ENCODE peak calls at places on chromosomes 11 and 22, in four cellular contexts. I, N, Q and Z are unnamed samples.

GRCh38 chr11:70466154-70466553 is 67.8 kb downstream of the CTTN start:
- DNase-seq in N (no peak), Q (peak; percentile 27), I (no peak), Z (no peak)

GRCh38 chr11:104073950-104074349 is 37.5 kb downstream of the DDI1 start:
- DNase-seq in N (no peak), Q (peak; percentile 40), I (no peak), Z (peak; percentile 19)

GRCh38 chr22:46800102-46800857 is 37.8 kb downstream of the TBC1D22A start:
- DNase-seq in N (no peak), Q (no peak), I (no peak), Z (no peak)

GRCh38 chr11:63443714-63444113 is 47.3 kb downstream of the PLAAT5 start:
- DNase-seq in I (no peak), Q (no peak), N (no peak), Z (no peak)

GRCh38 chr11:67510023-67510345 is 2.0 kb upstream of the CDK2AP2 start:
- DNase-seq in N (no peak), I (no peak), Q (no peak), Z (no peak)

GRCh38 chr11:118596226-118596625 is 11.2 kb upstream of the PHLDB1 start:
- DNase-seq in I (no peak), Q (no peak), N (peak; percentile 25), Z (no peak)

GRCh38 chr11:20274031-20274430 is 89.5 kb upstream of the HTATIP2 start:
- DNase-seq in N (no peak), I (no peak), Q (no peak), Z (no peak)

GRCh38 chr11:103537904-103538502 is 428.8 kb downstream of the DYNC2H1 start:
- DNase-seq in Q (peak; percentile 17), N (peak; percentile 30), I (no peak), Z (no peak)

GRCh38 chr22:23218867-23219251 is 38.5 kb downstream of the BCR start:
- DNase-seq in N (peak; percentile 60), Q (no peak), I (peak; percentile 59), Z (no peak)

GRCh38 chr22:19120829-19121630 is 1.2 kb downstream of the DGCR2 start:
- DNase-seq in N (no peak), Q (peak; percentile 47), I (peak; percentile 63), Z (no peak)

GRCh38 chr11:64253481-64253880 is 2.2 kb downstream of the PLCB3 start:
- DNase-seq in N (no peak), Q (no peak), I (no peak), Z (no peak)

GRCh38 chr11:103878646-103879045 is 157.8 kb upstream of the DDI1 start:
- DNase-seq in N (no peak), Q (no peak), I (no peak), Z (no peak)

GRCh38 chr11:2791521-2792375 is 92.0 kb upstream of the KCNQ1OT1 start:
- DNase-seq in I (no peak), Q (no peak), N (no peak), Z (no peak)

GRCh38 chr22:17570851-17571631 is 7.7 kb downstream of the SLC25A18 start:
- DNase-seq in Q (no peak), N (no peak), I (no peak), Z (no peak)

GRCh38 chr11:129425214-129425613 is 49.6 kb downstream of the BARX2 start:
- DNase-seq in N (no peak), Q (no peak), I (no peak), Z (no peak)

GRCh38 chr22:36541831-36542391 is 12.9 kb upstream of the EIF3D start:
- DNase-seq in Q (peak; percentile 69), I (no peak), N (no peak), Z (no peak)

GRCh38 chr11:130606181-130606580 is 157.7 kb downstream of the ADAMTS15 start:
- DNase-seq in Q (no peak), I (no peak), N (no peak), Z (no peak)
- TF ChIP-seq PBX3 in Q (no peak), I (no peak), N (no peak), Z (no peak)

GRCh38 chr22:29848115-29848514 is 10.0 kb upstream of the ASCC2 start:
- DNase-seq in Q (no peak), I (no peak), N (peak; percentile 26), Z (no peak)

GRCh38 chr22:29842172-29842571 is 4.1 kb upstream of the ASCC2 start:
- DNase-seq in I (no peak), N (no peak), Q (no peak), Z (no peak)

GRCh38 chr22:29840498-29840897 is 2.4 kb upstream of the ASCC2 start:
- DNase-seq in Q (no peak), N (no peak), I (no peak), Z (no peak)

GRCh38 chr22:29842740-29843139 is 4.7 kb upstream of the ASCC2 start:
- DNase-seq in N (no peak), Q (peak; percentile 88), I (peak; percentile 41), Z (no peak)

GRCh38 chr22:29846290-29846689 is 8.2 kb upstream of the ASCC2 start:
- DNase-seq in Q (no peak), N (no peak), I (no peak), Z (no peak)
- TF ChIP-seq PBX3 in Q (no peak), N (no peak), I (no peak), Z (no peak)

DNA sequence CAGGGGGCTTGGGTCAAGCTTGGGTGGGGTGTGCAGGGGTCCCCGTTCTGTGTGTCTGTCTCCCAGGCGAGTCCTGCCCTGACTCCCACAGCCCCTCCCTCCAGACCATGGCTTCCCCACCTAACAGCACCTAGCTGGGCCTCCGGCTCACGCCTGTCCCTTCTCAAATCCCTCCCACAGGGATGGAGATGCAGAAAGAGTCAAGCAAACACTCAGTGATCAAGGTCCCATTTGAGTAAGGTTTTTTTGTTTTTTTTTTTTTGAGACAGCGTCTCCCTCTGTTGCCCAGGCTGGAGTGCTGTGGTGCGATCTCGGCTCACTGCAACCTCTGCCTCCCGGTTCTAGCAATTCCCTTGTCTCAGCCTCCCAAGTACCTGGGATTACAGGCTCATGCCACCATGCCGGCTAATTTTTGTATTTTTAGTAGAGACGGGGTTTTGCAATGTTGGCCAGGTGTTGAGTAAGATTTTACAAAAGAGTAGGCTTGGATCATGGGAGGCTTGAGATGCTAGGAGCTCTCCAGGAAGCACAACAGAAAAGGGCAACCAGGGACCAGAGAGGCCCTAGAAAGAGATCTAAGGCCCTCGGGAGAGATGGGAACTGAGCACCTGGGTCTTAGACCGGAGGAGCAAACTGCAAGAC is 5.7 kb downstream of the APOBEC3D start:
- DNase-seq in I (no peak), Q (no peak), N (no peak), Z (no peak)
- TF ChIP-seq PBX3 in I (no peak), Q (no peak), N (no peak), Z (no peak)

GRCh38 chr11:110249066-110249465 is 47.3 kb downstream of the RDX start:
- DNase-seq in I (no peak), N (no peak), Q (no peak), Z (no peak)
- TF ChIP-seq PBX3 in I (no peak), N (no peak), Q (no peak), Z (no peak)

GRCh38 chr11:80255021-80255420 is 814.2 kb upstream of the TENM4 start:
- DNase-seq in Q (no peak), I (no peak), N (no peak), Z (no peak)
- TF ChIP-seq PBX3 in Q (no peak), I (no peak), N (no peak), Z (no peak)

GRCh38 chr11:9301720-9302119 is 12.7 kb downstream of the TMEM41B start:
- DNase-seq in I (no peak), Q (no peak), N (no peak), Z (no peak)
- TF ChIP-seq PBX3 in I (no peak), Q (no peak), N (no peak), Z (no peak)

DNA sequence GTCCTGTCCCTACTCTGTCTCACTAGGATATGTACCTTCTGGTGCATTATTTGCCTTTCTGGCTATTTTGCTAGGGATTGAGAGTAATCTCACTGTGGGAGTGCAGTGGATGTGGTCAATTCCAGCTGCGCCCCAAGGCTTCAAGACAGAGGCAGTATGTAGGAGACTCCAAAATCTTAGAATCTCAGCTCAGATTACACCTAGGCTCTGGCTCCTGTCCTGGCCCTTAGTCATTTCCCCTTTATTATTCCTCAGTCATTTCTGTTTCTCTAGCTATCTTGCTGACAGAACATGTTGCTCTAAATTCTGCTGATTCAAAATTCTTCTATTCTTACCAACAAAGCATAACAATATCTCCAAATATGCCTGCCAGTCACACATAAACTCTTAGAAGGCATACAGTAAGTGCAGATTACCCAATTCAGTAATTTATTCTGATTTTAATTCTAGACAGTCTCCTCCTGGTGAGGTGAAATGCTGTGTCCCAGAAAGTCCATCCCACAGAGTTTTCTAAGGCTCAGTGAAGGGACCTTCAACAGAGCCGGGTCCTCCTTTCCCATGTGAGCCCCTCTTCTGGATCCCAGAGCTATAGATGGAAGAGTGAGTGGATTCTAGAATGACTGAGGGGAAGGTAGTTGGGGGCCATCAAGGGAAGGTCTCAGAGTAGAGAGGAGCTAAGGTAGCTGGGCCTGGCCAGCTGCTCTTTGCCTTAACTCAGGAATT is 24.3 kb upstream of the GLYATL1 start:
- DNase-seq in I (no peak), Q (no peak), N (no peak), Z (no peak)
- TF ChIP-seq PBX3 in I (no peak), Q (no peak), N (no peak), Z (no peak)

DNA sequence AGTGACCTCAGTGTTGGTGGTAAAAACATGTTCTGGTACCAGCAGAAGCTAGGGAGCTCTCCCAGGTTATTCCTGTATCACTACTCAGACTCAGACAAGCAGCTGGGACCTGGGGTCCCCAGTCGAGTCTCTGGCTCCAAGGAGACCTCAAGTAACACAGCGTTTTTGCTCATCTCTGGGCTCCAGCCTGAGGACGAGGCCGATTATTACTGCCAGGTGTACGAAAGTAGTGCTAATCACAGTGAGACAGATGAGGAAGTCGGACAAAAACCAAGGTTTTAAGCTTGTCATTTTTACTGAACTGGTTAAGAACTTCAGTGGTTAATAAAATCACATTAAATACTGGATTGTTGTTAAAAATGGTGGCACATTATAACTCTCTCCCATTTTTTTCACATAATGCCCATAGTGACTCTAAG is 42.7 kb upstream of the VPREB1 start:
- DNase-seq in N (no peak), Q (no peak), I (no peak), Z (no peak)
- TF ChIP-seq PBX3 in N (no peak), Q (no peak), I (no peak), Z (no peak)

GRCh38 chr11:15727125-15727524 is 612.4 kb downstream of the INSC start:
- DNase-seq in N (no peak), Q (no peak), I (no peak), Z (no peak)

GRCh38 chr11:15725246-15725645 is 610.5 kb downstream of the INSC start:
- DNase-seq in Q (no peak), I (no peak), N (no peak), Z (no peak)

GRCh38 chr11:15726221-15726746 is 611.6 kb downstream of the INSC start:
- DNase-seq in I (no peak), N (no peak), Q (no peak), Z (no peak)

GRCh38 chr11:15723966-15724365 is 609.2 kb downstream of the INSC start:
- DNase-seq in N (no peak), I (no peak), Q (no peak), Z (no peak)

DNA sequence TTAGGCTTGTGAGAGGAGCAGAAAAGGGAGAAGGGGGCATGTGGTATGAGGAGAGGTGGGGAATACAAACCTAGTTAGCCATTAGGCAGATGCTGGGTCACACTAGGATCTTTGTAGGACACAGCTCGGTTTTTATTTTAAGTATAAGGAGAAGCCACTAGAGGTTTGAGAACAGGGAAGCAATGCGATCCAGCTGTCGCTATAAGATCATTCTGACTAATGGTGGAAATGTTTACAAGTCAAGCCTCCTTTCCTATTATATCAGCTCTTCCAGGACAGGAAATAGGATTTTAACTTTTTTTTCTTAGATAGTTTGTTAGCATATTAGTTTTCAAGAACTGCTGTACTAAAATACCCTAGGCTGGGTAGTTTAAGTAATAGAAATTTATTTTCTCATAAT is 609.9 kb downstream of the INSC start:
- DNase-seq in N (no peak), Q (no peak), I (no peak), Z (no peak)
- TF ChIP-seq PBX3 in N (no peak), Q (no peak), I (no peak), Z (no peak)